ENCODE peak calls at places on chromosomes 3 and 15, in eight cellular contexts. S is NCI-H69; X is foreskin fibroblast; F is activated T-cell treated with anti-CD3 and anti-CD28 coated beads for 1 hour; Z is kidney tubule cell; I is stimulated activated CD8-positive, alpha-beta memory T cell treated with anti-CD3 and anti-CD28 coated beads, Interleukin-15, amount 100 ng/mL, for 1 hour; V is heart left ventricle; R is Peyer's patch. U is an unnamed sample.

GRCh38 chr3:17473761-17474160 is 268.7 kb downstream of the TBC1D5 start:
- DNase-seq in I (no peak), S (peak; percentile 6), X (peak; percentile 11), F (no peak), R (no peak), Z (no peak), V (no peak), U (no peak)

GRCh38 chr3:114025451-114025850 is 30.9 kb downstream of the CCDC191 start:
- DNase-seq in I (no peak), Z (peak; percentile 72), F (no peak), X (no peak), S (no peak), V (no peak), R (no peak), U (no peak)

GRCh38 chr3:21954709-21955108 is 203.7 kb upstream of the ZNF385D start:
- DNase-seq in I (no peak), Z (peak; percentile 2), S (no peak), R (no peak), F (no peak), V (no peak), X (peak; percentile 90), U (no peak)

GRCh38 chr3:61561374-61562041 is at the start of gene PTPRG:
- DNase-seq in V (peak; percentile 94), X (peak; percentile 97), S (peak; percentile 95), R (peak; percentile 88), I (no peak), F (no peak), Z (peak; percentile 96), U (peak; percentile 69)

GRCh38 chr3:66385066-66385465 is 115.8 kb downstream of the LRIG1 start:
- DNase-seq in F (no peak), X (no peak), Z (no peak), V (no peak), I (no peak), S (no peak), R (no peak), U (no peak)

GRCh38 chr3:150255416-150255815 is 152.7 kb upstream of the TSC22D2 start:
- DNase-seq in V (peak; percentile 86), Z (peak; percentile 26), S (peak; percentile 80), X (no peak), F (no peak), I (no peak), R (no peak), U (no peak)

GRCh38 chr3:108552267-108553159 is 36.7 kb downstream of the CIP2A start:
- DNase-seq in R (no peak), Z (peak; percentile 54), X (peak; percentile 64), F (no peak), V (no peak), I (no peak), S (peak; percentile 46), U (no peak)

GRCh38 chr15:67456677-67457529 is 64.0 kb upstream of the C15orf61 start:
- DNase-seq in X (peak; percentile 86), F (peak; percentile 82), R (peak; percentile 94), V (peak; percentile 80), S (peak; percentile 82), I (peak; percentile 78), Z (peak; percentile 71), U (peak; percentile 54)

GRCh38 chr15:98599911-98600685 is 48.2 kb upstream of the IGF1R start:
- DNase-seq in I (no peak), V (peak; percentile 38), Z (peak; percentile 69), X (peak; percentile 73), R (peak; percentile 52), F (peak; percentile 7), S (no peak), U (peak; percentile 35)

GRCh38 chr15:38842991-38843610 is 278.5 kb upstream of the RASGRP1 start:
- DNase-seq in S (no peak), Z (no peak), X (peak; percentile 37), R (no peak), V (no peak), I (no peak), F (no peak), U (no peak)

U was measured in GM12891.